ENCODE peak calls at places on chromosomes 13 and 19, in five cellular contexts. One of them, this sample, is unnamed.
A peak's percentile ranks its signal among the peaks of the same experiment; 100 is the strongest.

GRCh38 chr19:58338825-58339558 is 12.2 kb downstream of the ZSCAN22 start:
- DNase-seq in fibroblast of villous mesenchyme: no peak
- DNase-seq in pancreas: no peak
- DNase-seq in activated gamma-delta T cell treated with Interleukin-2 at 50 U/mL for 16 hours: no peak
- DNase-seq in activated CD4-positive, alpha-beta T cell treated with anti-CD3 and anti-CD28 coated beads, Interleukin-2, amount 10 ng/mL, durations not matched to agents 7 days and 5 days: no peak
- DNase-seq in this sample: peak; percentile 75

GRCh38 chr13:45479661-45480060 is 14.9 kb downstream of the COG3 start:
- DNase-seq in fibroblast of villous mesenchyme: no peak
- DNase-seq in pancreas: no peak
- DNase-seq in activated gamma-delta T cell treated with Interleukin-2 at 50 U/mL for 16 hours: no peak
- DNase-seq in activated CD4-positive, alpha-beta T cell treated with anti-CD3 and anti-CD28 coated beads, Interleukin-2, amount 10 ng/mL, durations not matched to agents 7 days and 5 days: no peak
- DNase-seq in this sample: no peak

GRCh38 chr13:30124131-30124768 is 183.1 kb downstream of the KATNAL1 start:
- DNase-seq in fibroblast of villous mesenchyme: no peak
- DNase-seq in pancreas: no peak
- DNase-seq in activated gamma-delta T cell treated with Interleukin-2 at 50 U/mL for 16 hours: no peak
- DNase-seq in activated CD4-positive, alpha-beta T cell treated with anti-CD3 and anti-CD28 coated beads, Interleukin-2, amount 10 ng/mL, durations not matched to agents 7 days and 5 days: no peak
- DNase-seq in this sample: no peak

GRCh38 chr19:11539495-11540365 is 1.1 kb downstream of the CNN1 start:
- DNase-seq in fibroblast of villous mesenchyme: peak; percentile 13
- DNase-seq in pancreas: no peak
- DNase-seq in activated gamma-delta T cell treated with Interleukin-2 at 50 U/mL for 16 hours: no peak
- DNase-seq in activated CD4-positive, alpha-beta T cell treated with anti-CD3 and anti-CD28 coated beads, Interleukin-2, amount 10 ng/mL, durations not matched to agents 7 days and 5 days: no peak
- DNase-seq in this sample: no peak

GRCh38 chr13:109743706-109744453 is 42.5 kb downstream of the IRS2 start:
- DNase-seq in fibroblast of villous mesenchyme: peak; percentile 92
- DNase-seq in pancreas: no peak
- DNase-seq in activated gamma-delta T cell treated with Interleukin-2 at 50 U/mL for 16 hours: peak; percentile 28
- DNase-seq in activated CD4-positive, alpha-beta T cell treated with anti-CD3 and anti-CD28 coated beads, Interleukin-2, amount 10 ng/mL, durations not matched to agents 7 days and 5 days: peak; percentile 39
- DNase-seq in this sample: no peak

GRCh38 chr19:29622191-29623070 is 16.3 kb downstream of the POP4 start:
- DNase-seq in fibroblast of villous mesenchyme: peak; percentile 4
- DNase-seq in pancreas: no peak
- DNase-seq in activated gamma-delta T cell treated with Interleukin-2 at 50 U/mL for 16 hours: peak; percentile 34
- DNase-seq in activated CD4-positive, alpha-beta T cell treated with anti-CD3 and anti-CD28 coated beads, Interleukin-2, amount 10 ng/mL, durations not matched to agents 7 days and 5 days: peak; percentile 53
- DNase-seq in this sample: no peak

GRCh38 chr13:109162248-109163051 is 533.0 kb downstream of the MYO16 start:
- DNase-seq in fibroblast of villous mesenchyme: no peak
- DNase-seq in pancreas: no peak
- DNase-seq in activated gamma-delta T cell treated with Interleukin-2 at 50 U/mL for 16 hours: no peak
- DNase-seq in activated CD4-positive, alpha-beta T cell treated with anti-CD3 and anti-CD28 coated beads, Interleukin-2, amount 10 ng/mL, durations not matched to agents 7 days and 5 days: peak; percentile 12
- DNase-seq in this sample: no peak

GRCh38 chr19:54017266-54017665 is 25.8 kb downstream of the CACNG6 start:
- DNase-seq in fibroblast of villous mesenchyme: peak; percentile 77
- DNase-seq in pancreas: no peak
- DNase-seq in activated gamma-delta T cell treated with Interleukin-2 at 50 U/mL for 16 hours: no peak
- DNase-seq in activated CD4-positive, alpha-beta T cell treated with anti-CD3 and anti-CD28 coated beads, Interleukin-2, amount 10 ng/mL, durations not matched to agents 7 days and 5 days: no peak
- DNase-seq in this sample: no peak

GRCh38 chr19:10102787-10103236 is 334 bp upstream of the ANGPTL6 start:
- DNase-seq in fibroblast of villous mesenchyme: no peak
- DNase-seq in pancreas: no peak
- DNase-seq in activated gamma-delta T cell treated with Interleukin-2 at 50 U/mL for 16 hours: no peak
- DNase-seq in activated CD4-positive, alpha-beta T cell treated with anti-CD3 and anti-CD28 coated beads, Interleukin-2, amount 10 ng/mL, durations not matched to agents 7 days and 5 days: no peak
- DNase-seq in this sample: no peak

GRCh38 chr13:51797664-51798488 is 6.1 kb downstream of the DHRS12 start:
- DNase-seq in fibroblast of villous mesenchyme: peak; percentile 59
- DNase-seq in pancreas: peak; percentile 92
- DNase-seq in activated gamma-delta T cell treated with Interleukin-2 at 50 U/mL for 16 hours: peak; percentile 44
- DNase-seq in activated CD4-positive, alpha-beta T cell treated with anti-CD3 and anti-CD28 coated beads, Interleukin-2, amount 10 ng/mL, durations not matched to agents 7 days and 5 days: peak; percentile 79
- DNase-seq in this sample: no peak

GRCh38 chr19:42189133-42189532 is 28.3 kb downstream of the DEDD2 start:
- DNase-seq in fibroblast of villous mesenchyme: no peak
- DNase-seq in pancreas: no peak
- DNase-seq in activated gamma-delta T cell treated with Interleukin-2 at 50 U/mL for 16 hours: no peak
- DNase-seq in activated CD4-positive, alpha-beta T cell treated with anti-CD3 and anti-CD28 coated beads, Interleukin-2, amount 10 ng/mL, durations not matched to agents 7 days and 5 days: no peak
- DNase-seq in this sample: no peak

GRCh38 chr19:1591421-1592022 is 1.1 kb downstream of the MBD3 start:
- DNase-seq in fibroblast of villous mesenchyme: peak; percentile 12
- DNase-seq in pancreas: no peak
- DNase-seq in activated gamma-delta T cell treated with Interleukin-2 at 50 U/mL for 16 hours: no peak
- DNase-seq in activated CD4-positive, alpha-beta T cell treated with anti-CD3 and anti-CD28 coated beads, Interleukin-2, amount 10 ng/mL, durations not matched to agents 7 days and 5 days: no peak
- DNase-seq in this sample: no peak

GRCh38 chr19:40921005-40921897 is 39.2 kb upstream of the CYP2A7 start:
- DNase-seq in fibroblast of villous mesenchyme: peak; percentile 98
- DNase-seq in pancreas: peak; percentile 62
- DNase-seq in activated gamma-delta T cell treated with Interleukin-2 at 50 U/mL for 16 hours: no peak
- DNase-seq in activated CD4-positive, alpha-beta T cell treated with anti-CD3 and anti-CD28 coated beads, Interleukin-2, amount 10 ng/mL, durations not matched to agents 7 days and 5 days: no peak
- DNase-seq in this sample: no peak

GRCh38 chr13:41211062-41211461 is 16.7 kb upstream of the KBTBD7 start:
- DNase-seq in fibroblast of villous mesenchyme: no peak
- DNase-seq in pancreas: no peak
- DNase-seq in activated gamma-delta T cell treated with Interleukin-2 at 50 U/mL for 16 hours: no peak
- DNase-seq in activated CD4-positive, alpha-beta T cell treated with anti-CD3 and anti-CD28 coated beads, Interleukin-2, amount 10 ng/mL, durations not matched to agents 7 days and 5 days: no peak
- DNase-seq in this sample: no peak

GRCh38 chr19:10007811-10008211 is 2.5 kb downstream of the COL5A3 start:
- DNase-seq in fibroblast of villous mesenchyme: peak; percentile 77
- DNase-seq in pancreas: no peak
- DNase-seq in activated gamma-delta T cell treated with Interleukin-2 at 50 U/mL for 16 hours: no peak
- DNase-seq in activated CD4-positive, alpha-beta T cell treated with anti-CD3 and anti-CD28 coated beads, Interleukin-2, amount 10 ng/mL, durations not matched to agents 7 days and 5 days: no peak
- DNase-seq in this sample: no peak

GRCh38 chr13:50593228-50593627 is 250.3 kb downstream of the DLEU7 start:
- DNase-seq in fibroblast of villous mesenchyme: no peak
- DNase-seq in pancreas: no peak
- DNase-seq in activated gamma-delta T cell treated with Interleukin-2 at 50 U/mL for 16 hours: no peak
- DNase-seq in activated CD4-positive, alpha-beta T cell treated with anti-CD3 and anti-CD28 coated beads, Interleukin-2, amount 10 ng/mL, durations not matched to agents 7 days and 5 days: no peak
- DNase-seq in this sample: no peak

GRCh38 chr13:20105161-20105689 is 55.6 kb downstream of the GJA3 start:
- DNase-seq in fibroblast of villous mesenchyme: no peak
- DNase-seq in pancreas: no peak
- DNase-seq in activated gamma-delta T cell treated with Interleukin-2 at 50 U/mL for 16 hours: no peak
- DNase-seq in activated CD4-positive, alpha-beta T cell treated with anti-CD3 and anti-CD28 coated beads, Interleukin-2, amount 10 ng/mL, durations not matched to agents 7 days and 5 days: no peak
- DNase-seq in this sample: no peak

GRCh38 chr13:111526922-111527321 is 206.5 kb downstream of the TEX29 start:
- DNase-seq in fibroblast of villous mesenchyme: no peak
- DNase-seq in pancreas: no peak
- DNase-seq in activated gamma-delta T cell treated with Interleukin-2 at 50 U/mL for 16 hours: no peak
- DNase-seq in activated CD4-positive, alpha-beta T cell treated with anti-CD3 and anti-CD28 coated beads, Interleukin-2, amount 10 ng/mL, durations not matched to agents 7 days and 5 days: no peak
- DNase-seq in this sample: peak; percentile 68

This sample was measured in posterior vena cava.